ENCODE peak calls at places on chromosomes 3 and 15, in eight cellular contexts. N is naive thymus-derived CD4-positive, alpha-beta T cell; S is CD8-positive, alpha-beta memory T cell; V is uterus; I is heart right ventricle; U is breast epithelium; G is HFF-Myc; L is stomach. M is an unnamed sample.

GRCh38 chr15:52005748-52006701 is 13.0 kb upstream of the MAPK6 start:
- DNase-seq in N (no peak), S (no peak), V (no peak), I (no peak), U (no peak), G (no peak), L (no peak), M (peak; percentile 63)

GRCh38 chr3:155420869-155421486 is 127.5 kb upstream of the STRIT1 start:
- DNase-seq in N (no peak), S (no peak), V (no peak), I (no peak), U (no peak), G (no peak), L (no peak), M (no peak)

GRCh38 chr15:88730751-88731150 is 72.5 kb upstream of the ACAN start:
- DNase-seq in N (no peak), S (no peak), V (no peak), I (no peak), U (no peak), G (no peak), L (no peak), M (no peak)

GRCh38 chr3:122676759-122677158 is 3.9 kb upstream of the PARP14 start:
- DNase-seq in N (no peak), S (no peak), V (no peak), I (no peak), U (no peak), G (no peak), L (no peak), M (peak; percentile 46)

GRCh38 chr3:156383433-156384025 is 171.4 kb downstream of the SSR3 start:
- DNase-seq in N (no peak), S (no peak), V (no peak), I (no peak), U (no peak), G (no peak), L (no peak), M (no peak)

GRCh38 chr15:101623367-101624304 is 28.5 kb downstream of the TM2D3 start:
- DNase-seq in N (no peak), S (no peak), V (no peak), I (no peak), U (no peak), G (no peak), L (no peak), M (no peak)

GRCh38 chr3:169091196-169091595 is 572.3 kb downstream of the MECOM start:
- DNase-seq in N (no peak), S (no peak), V (no peak), I (no peak), U (no peak), G (peak; percentile 59), L (no peak), M (peak; percentile 76)

GRCh38 chr3:124792341-124793034 is 62.2 kb downstream of the UMPS start:
- DNase-seq in N (no peak), S (no peak), V (no peak), I (no peak), U (no peak), G (no peak), L (no peak), M (no peak)

GRCh38 chr3:144039661-144040060 is 68.0 kb downstream of the DIPK2A start:
- DNase-seq in N (no peak), S (no peak), V (no peak), I (no peak), U (no peak), G (no peak), L (no peak), M (no peak)

GRCh38 chr3:126153695-126154360 is 26.6 kb downstream of the ALDH1L1 start:
- DNase-seq in N (no peak), S (no peak), V (no peak), I (no peak), U (no peak), G (no peak), L (no peak), M (no peak)

DNA sequence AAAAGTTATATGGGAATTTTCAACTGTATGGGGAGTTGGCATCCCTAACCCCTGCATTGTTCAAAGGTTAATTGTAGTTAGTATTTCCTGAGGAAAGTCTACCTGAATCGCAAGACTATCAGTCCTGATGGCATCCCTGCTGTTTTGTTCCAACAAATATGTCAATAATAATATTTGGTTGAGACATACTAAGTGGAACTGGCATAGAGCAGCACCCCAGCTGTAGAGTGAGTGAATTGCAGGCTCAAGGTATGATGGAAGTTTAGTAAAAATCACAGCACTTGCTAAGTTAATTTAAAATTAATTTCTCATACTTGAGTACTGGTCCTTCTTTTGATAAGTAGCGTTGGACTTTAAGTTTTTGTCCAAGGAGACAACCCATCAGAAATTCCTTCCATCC is 18.0 kb upstream of the COMMD2 start:
- DNase-seq in N (no peak), S (no peak), V (no peak), I (no peak), U (no peak), G (no peak), L (no peak), M (no peak)
- H3K4me3 ChIP-seq in N (no peak overlapping the region), S (no peak overlapping the region), V (no peak overlapping the region), I (no peak overlapping the region), U (no peak overlapping the region), G (no peak overlapping the region), L (no peak overlapping the region), M (no peak overlapping the region)

GRCh38 chr15:50876989-50877360 is 31.5 kb upstream of the AP4E1 start:
- DNase-seq in N (peak; percentile 34), S (peak; percentile 68), V (peak; percentile 75), I (no peak), U (peak; percentile 78), G (peak; percentile 94), L (peak; percentile 74), M (peak; percentile 94)
- H3K4me3 ChIP-seq in N (peak overlapping the region; percentile 37), S (peak overlapping the region; percentile 23), V (no peak overlapping the region), I (no peak overlapping the region), U (peak overlapping the region; percentile 56), G (peak overlapping the region; percentile 25), L (peak overlapping the region; percentile 39), M (peak overlapping the region; percentile 36)

DNA sequence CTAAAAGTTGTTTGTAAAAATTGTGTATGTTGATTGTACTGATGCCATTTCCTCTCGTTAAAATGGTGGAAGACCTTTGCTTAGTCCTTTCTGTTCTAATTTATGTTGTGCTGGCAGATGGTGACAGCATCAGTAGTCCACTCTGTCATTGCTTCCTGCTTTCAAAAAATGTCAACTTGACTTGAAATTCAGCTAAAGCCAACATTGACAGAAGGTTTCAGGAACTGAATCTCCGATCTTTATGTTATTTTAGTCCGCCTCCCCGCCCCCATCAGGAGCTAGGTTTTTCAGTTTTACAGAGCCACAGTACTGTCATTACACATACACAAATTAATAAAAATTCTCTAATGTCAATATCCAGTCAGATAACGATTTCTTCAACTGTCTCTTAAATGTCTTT is 1.5 kb downstream of the CEP63 start:
- DNase-seq in N (no peak), S (no peak), V (no peak), I (no peak), U (no peak), G (no peak), L (no peak), M (no peak)
- H3K4me3 ChIP-seq in N (no peak overlapping the region), S (peak overlapping the region; percentile 99), V (no peak overlapping the region), I (no peak overlapping the region), U (peak overlapping the region; percentile 94), G (peak overlapping the region; percentile 90), L (peak overlapping the region; percentile 68), M (peak overlapping the region; percentile 66)

GRCh38 chr3:98763814-98764691 is 913 bp downstream of the ST3GAL6 start:
- DNase-seq in N (no peak), S (no peak), V (no peak), I (no peak), U (no peak), G (no peak), L (no peak), M (no peak)

GRCh38 chr3:98766924-98767323 is 3.8 kb downstream of the ST3GAL6 start:
- DNase-seq in N (no peak), S (no peak), V (no peak), I (no peak), U (no peak), G (no peak), L (no peak), M (no peak)

GRCh38 chr3:98763076-98763475 is at the start of gene ST3GAL6:
- DNase-seq in N (no peak), S (no peak), V (peak; percentile 43), I (no peak), U (no peak), G (no peak), L (no peak), M (no peak)

GRCh38 chr3:98765721-98766120 is 2.6 kb downstream of the ST3GAL6 start:
- DNase-seq in N (no peak), S (no peak), V (no peak), I (no peak), U (no peak), G (no peak), L (no peak), M (no peak)

DNA sequence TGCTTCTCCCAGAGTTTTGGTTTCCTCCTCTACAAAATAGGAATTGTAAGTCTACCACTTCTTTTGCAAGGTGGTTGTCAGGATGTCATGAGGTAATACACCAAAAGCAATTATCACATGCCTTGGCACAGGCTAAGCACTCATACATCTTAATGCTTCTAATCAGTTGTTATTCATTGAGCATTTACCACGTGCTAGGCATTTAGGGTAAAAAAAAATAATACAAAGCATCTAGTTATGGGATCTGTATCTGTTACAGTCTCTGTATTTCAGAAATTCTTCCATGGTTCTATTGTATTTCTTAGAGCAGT is 1.5 kb downstream of the ST3GAL6 start:
- DNase-seq in N (no peak), S (no peak), V (no peak), I (no peak), U (no peak), G (no peak), L (no peak), M (no peak)
- H3K4me3 ChIP-seq in N (no peak overlapping the region), S (no peak overlapping the region), V (no peak overlapping the region), I (no peak overlapping the region), U (no peak overlapping the region), G (no peak overlapping the region), L (no peak overlapping the region), M (no peak overlapping the region)

M was measured in astrocyte of the spinal cord.